ENCODE peak calls at places on chromosomes 5 and 9, in four cellular contexts. D, S, P and T are unnamed samples.
A peak's percentile ranks its signal among the peaks of the same experiment; 100 is the strongest.

GRCh38 chr9:106179181-106179580 is 484.8 kb downstream of the TMEM38B start:
- DNase-seq in D (no peak), P (no peak), S (no peak), T (no peak)

GRCh38 chr9:137488330-137488653 is 29.2 kb upstream of the NSMF start:
- DNase-seq in S (no peak), P (no peak), D (no peak), T (no peak)

GRCh38 chr5:124301850-124302249 is 444.6 kb downstream of the ZNF608 start:
- DNase-seq in S (peak; percentile 87), P (no peak), D (no peak), T (no peak)

GRCh38 chr9:129275626-129276247 is 97.7 kb upstream of the IER5L start:
- DNase-seq in P (no peak), D (no peak), S (no peak), T (no peak)

GRCh38 chr5:178595145-178595544 is 5.0 kb upstream of the COL23A1 start:
- DNase-seq in S (no peak), P (no peak), D (no peak), T (no peak)

GRCh38 chr5:15650266-15650665 is 150.3 kb downstream of the FBXL7 start:
- DNase-seq in S (peak; percentile 29), D (no peak), P (peak; percentile 85), T (no peak)

GRCh38 chr9:13817754-13818278 is 496.1 kb downstream of the NFIB start:
- DNase-seq in S (peak; percentile 67), D (no peak), P (no peak), T (no peak)

GRCh38 chr9:38423939-38424843 is at the start of gene IGFBPL1:
- DNase-seq in P (no peak), D (no peak), S (peak; percentile 35), T (no peak)

GRCh38 chr5:157331807-157332206 is 65.9 kb downstream of the CYFIP2 start:
- DNase-seq in D (no peak), S (no peak), P (no peak), T (no peak)

GRCh38 chr9:91837982-91838731 is 111.9 kb downstream of the ROR2 start:
- DNase-seq in S (peak; percentile 31), P (no peak), D (no peak), T (no peak)

GRCh38 chr9:134724912-134725604 is 83.5 kb downstream of the COL5A1 start:
- DNase-seq in D (no peak), S (no peak), P (no peak), T (no peak)

GRCh38 chr9:25678147-25678666 is at the start of gene TUSC1:
- DNase-seq in S (peak; percentile 73), D (no peak), P (no peak), T (peak; percentile 96)

GRCh38 chr9:29220852-29221251 is 1647.6 kb upstream of the C9orf72 start:
- DNase-seq in D (no peak), S (no peak), P (no peak), T (no peak)

GRCh38 chr5:63262191-63262981 is 683.8 kb downstream of the LRRC70 start:
- DNase-seq in S (peak; percentile 46), D (no peak), P (no peak), T (no peak)

GRCh38 chr9:98790601-98791146 is 5.7 kb downstream of the ANKS6 start:
- DNase-seq in P (no peak), S (no peak), D (no peak), T (no peak)

GRCh38 chr9:37191403-37192089 is 71.2 kb downstream of the ZCCHC7 start:
- DNase-seq in P (no peak), S (no peak), D (no peak), T (no peak)

GRCh38 chr5:1158647-1159340 is 42.6 kb upstream of the SLC6A19 start:
- DNase-seq in P (no peak), S (no peak), D (no peak), T (no peak)

GRCh38 chr9:109063765-109064164 is 50.5 kb upstream of the CTNNAL1 start:
- DNase-seq in P (no peak), S (peak; percentile 22), D (no peak), T (no peak)